ENCODE peak calls at places on chromosomes 1 and 21, in five cellular contexts. One of them, this sample, is unnamed.

GRCh38 chr1:235015291-235015990 is 113.2 kb downstream of the TOMM20 start:
- DNase-seq in choroid plexus epithelial cell: no peak
- DNase-seq in cardiac fibroblast: no peak
- DNase-seq in cardiac muscle cell: no peak
- DNase-seq in stomach: no peak
- DNase-seq in this sample: no peak

GRCh38 chr1:83928396-83928795 is 70.5 kb downstream of the TTLL7 start:
- DNase-seq in choroid plexus epithelial cell: no peak
- DNase-seq in cardiac fibroblast: peak
- DNase-seq in cardiac muscle cell: peak
- DNase-seq in stomach: no peak
- DNase-seq in this sample: no peak

GRCh38 chr21:37800496-37801061 is 115.7 kb downstream of the KCNJ6 start:
- DNase-seq in choroid plexus epithelial cell: peak
- DNase-seq in cardiac fibroblast: peak
- DNase-seq in cardiac muscle cell: peak
- DNase-seq in stomach: no peak
- DNase-seq in this sample: no peak

GRCh38 chr1:204564835-204565234 is 48.6 kb downstream of the MDM4 start:
- DNase-seq in choroid plexus epithelial cell: no peak
- DNase-seq in cardiac fibroblast: no peak
- DNase-seq in cardiac muscle cell: no peak
- DNase-seq in stomach: no peak
- DNase-seq in this sample: no peak

GRCh38 chr1:6424000-6424565 is 493 bp upstream of the ESPN start:
- DNase-seq in choroid plexus epithelial cell: no peak
- DNase-seq in cardiac fibroblast: no peak
- DNase-seq in cardiac muscle cell: no peak
- DNase-seq in stomach: no peak
- DNase-seq in this sample: no peak

GRCh38 chr1:164772635-164773034 is 213.7 kb downstream of the PBX1 start:
- DNase-seq in choroid plexus epithelial cell: peak
- DNase-seq in cardiac fibroblast: peak
- DNase-seq in cardiac muscle cell: peak
- DNase-seq in stomach: peak
- DNase-seq in this sample: no peak

GRCh38 chr1:28832966-28833365 is 21.0 kb downstream of the OPRD1 start:
- DNase-seq in choroid plexus epithelial cell: no peak
- DNase-seq in cardiac fibroblast: no peak
- DNase-seq in cardiac muscle cell: no peak
- DNase-seq in stomach: no peak
- DNase-seq in this sample: no peak

GRCh38 chr1:56409112-56409691 is 170.2 kb downstream of the PLPP3 start:
- DNase-seq in choroid plexus epithelial cell: no peak
- DNase-seq in cardiac fibroblast: no peak
- DNase-seq in cardiac muscle cell: no peak
- DNase-seq in stomach: peak
- DNase-seq in this sample: no peak

GRCh38 chr1:36083635-36084501 is at the start of gene TEKT2:
- DNase-seq in choroid plexus epithelial cell: peak
- DNase-seq in cardiac fibroblast: no peak
- DNase-seq in cardiac muscle cell: peak
- DNase-seq in stomach: no peak
- DNase-seq in this sample: peak

GRCh38 chr1:200960236-200960947 is 63.1 kb downstream of the KIF21B start:
- DNase-seq in choroid plexus epithelial cell: no peak
- DNase-seq in cardiac fibroblast: no peak
- DNase-seq in cardiac muscle cell: no peak
- DNase-seq in stomach: no peak
- DNase-seq in this sample: no peak

GRCh38 chr1:165598676-165599059 is 32.4 kb upstream of the MGST3 start:
- DNase-seq in choroid plexus epithelial cell: no peak
- DNase-seq in cardiac fibroblast: no peak
- DNase-seq in cardiac muscle cell: no peak
- DNase-seq in stomach: no peak
- DNase-seq in this sample: no peak

GRCh38 chr1:235047331-235047871 is 81.2 kb downstream of the TOMM20 start:
- DNase-seq in choroid plexus epithelial cell: peak
- DNase-seq in cardiac fibroblast: no peak
- DNase-seq in cardiac muscle cell: no peak
- DNase-seq in stomach: no peak
- DNase-seq in this sample: no peak

GRCh38 chr1:109980324-109981127 is 4.0 kb upstream of the AHCYL1 start:
- DNase-seq in choroid plexus epithelial cell: no peak
- DNase-seq in cardiac fibroblast: no peak
- DNase-seq in cardiac muscle cell: no peak
- DNase-seq in stomach: peak
- DNase-seq in this sample: no peak

GRCh38 chr21:19034041-19034440 is 630.5 kb upstream of the TMPRSS15 start:
- DNase-seq in choroid plexus epithelial cell: no peak
- DNase-seq in cardiac fibroblast: no peak
- DNase-seq in cardiac muscle cell: no peak
- DNase-seq in stomach: no peak
- DNase-seq in this sample: no peak

GRCh38 chr1:220217383-220217988 is 54.8 kb downstream of the RAB3GAP2 start:
- DNase-seq in choroid plexus epithelial cell: peak
- DNase-seq in cardiac fibroblast: peak
- DNase-seq in cardiac muscle cell: peak
- DNase-seq in stomach: no peak
- DNase-seq in this sample: no peak

DNA sequence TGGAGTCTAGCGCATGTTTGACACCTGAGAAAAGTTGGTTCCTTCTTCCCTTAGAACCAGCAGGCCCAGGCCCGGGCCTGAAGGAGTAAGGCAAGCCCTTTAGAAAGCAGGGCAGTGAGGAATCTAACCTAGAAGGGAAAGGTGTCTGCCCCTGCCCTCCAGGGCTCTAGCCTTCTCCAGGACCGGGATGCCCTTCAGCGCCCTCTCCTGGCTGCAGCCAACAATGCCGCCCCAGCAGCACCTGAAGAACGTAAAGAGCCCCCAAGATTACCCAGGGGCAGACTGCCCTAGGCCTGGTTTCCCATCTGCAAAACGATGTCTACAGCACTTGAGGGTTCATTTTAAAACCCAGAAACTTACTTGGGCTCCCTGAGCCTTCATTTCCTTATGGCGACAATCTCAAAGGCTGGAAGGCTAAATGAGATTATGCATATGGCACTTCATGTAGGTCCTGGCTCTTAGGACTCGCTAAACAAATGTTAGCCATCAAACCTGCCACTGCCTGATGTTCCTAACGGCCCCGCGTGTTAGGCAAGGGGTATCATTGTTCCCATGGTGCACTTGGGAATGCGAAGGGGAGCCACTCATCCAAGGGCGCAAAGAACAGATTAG is 106.7 kb upstream of the KLHDC7A start:
- DNase-seq in choroid plexus epithelial cell: no peak
- DNase-seq in cardiac fibroblast: no peak
- DNase-seq in cardiac muscle cell: no peak
- DNase-seq in stomach: no peak
- DNase-seq in this sample: peak
- TF ChIP-seq CTCF in choroid plexus epithelial cell: no peak
- TF ChIP-seq CTCF in cardiac fibroblast: no peak
- TF ChIP-seq CTCF in cardiac muscle cell: no peak
- TF ChIP-seq CTCF in stomach: no peak
- TF ChIP-seq CTCF in this sample: peak

GRCh38 chr1:41416552-41417334 is 55.5 kb downstream of the FOXO6 start:
- DNase-seq in choroid plexus epithelial cell: peak
- DNase-seq in cardiac fibroblast: peak
- DNase-seq in cardiac muscle cell: peak
- DNase-seq in stomach: peak
- DNase-seq in this sample: peak
- TF ChIP-seq CTCF in choroid plexus epithelial cell: peak
- TF ChIP-seq CTCF in cardiac fibroblast: peak
- TF ChIP-seq CTCF in cardiac muscle cell: peak
- TF ChIP-seq CTCF in stomach: peak
- TF ChIP-seq CTCF in this sample: peak

GRCh38 chr1:159771501-159771900 is 9.3 kb upstream of the DUSP23 start:
- DNase-seq in choroid plexus epithelial cell: no peak
- DNase-seq in cardiac fibroblast: no peak
- DNase-seq in cardiac muscle cell: no peak
- DNase-seq in stomach: no peak
- DNase-seq in this sample: no peak

GRCh38 chr1:159778266-159778665 is 2.5 kb upstream of the DUSP23 start:
- DNase-seq in choroid plexus epithelial cell: peak
- DNase-seq in cardiac fibroblast: peak
- DNase-seq in cardiac muscle cell: no peak
- DNase-seq in stomach: no peak
- DNase-seq in this sample: no peak

GRCh38 chr1:159774465-159774864 is 6.3 kb upstream of the DUSP23 start:
- DNase-seq in choroid plexus epithelial cell: no peak
- DNase-seq in cardiac fibroblast: no peak
- DNase-seq in cardiac muscle cell: no peak
- DNase-seq in stomach: no peak
- DNase-seq in this sample: no peak

GRCh38 chr1:159779403-159779851 is 1.3 kb upstream of the DUSP23 start:
- DNase-seq in choroid plexus epithelial cell: peak
- DNase-seq in cardiac fibroblast: peak
- DNase-seq in cardiac muscle cell: peak
- DNase-seq in stomach: no peak
- DNase-seq in this sample: no peak

DNA sequence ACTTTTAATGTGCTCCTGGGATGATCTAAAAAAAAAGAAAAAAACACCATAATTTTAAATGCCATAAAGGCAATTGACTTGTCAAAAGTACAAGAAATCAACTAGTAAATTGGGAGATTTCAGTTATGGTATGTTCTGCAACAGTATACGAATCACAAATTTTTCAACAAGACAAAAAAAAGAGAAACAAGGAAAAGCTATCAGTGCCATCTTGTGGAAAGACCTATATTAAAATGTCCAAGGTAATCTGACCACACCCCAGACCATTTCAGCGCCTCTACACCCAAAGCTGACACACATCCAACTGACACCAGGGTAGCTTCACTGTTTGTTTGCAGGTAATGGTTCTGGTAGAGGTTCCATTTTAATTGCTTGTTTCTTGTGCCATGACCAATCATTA is 5.0 kb upstream of the DUSP23 start:
- DNase-seq in choroid plexus epithelial cell: peak
- DNase-seq in cardiac fibroblast: peak
- DNase-seq in cardiac muscle cell: peak
- DNase-seq in stomach: no peak
- DNase-seq in this sample: no peak
- TF ChIP-seq CTCF in choroid plexus epithelial cell: no peak
- TF ChIP-seq CTCF in cardiac fibroblast: no peak
- TF ChIP-seq CTCF in cardiac muscle cell: peak
- TF ChIP-seq CTCF in stomach: no peak
- TF ChIP-seq CTCF in this sample: no peak

DNA sequence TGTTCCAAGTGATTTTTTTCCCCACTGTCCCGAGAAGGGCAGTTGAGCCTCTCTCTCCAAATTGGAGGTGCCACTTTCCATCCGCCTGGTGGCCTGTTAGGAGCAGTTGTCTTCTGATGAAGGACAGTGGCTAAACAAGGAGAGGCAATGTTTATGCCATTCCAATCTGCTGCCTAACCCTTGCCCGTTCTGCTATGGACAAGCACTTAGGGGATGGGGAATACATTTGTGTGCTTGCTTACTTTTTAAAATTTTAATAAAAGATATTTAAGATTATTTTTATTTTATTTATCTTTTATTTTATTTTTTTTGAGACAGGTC is 12.0 kb downstream of the COQ8A start:
- DNase-seq in choroid plexus epithelial cell: no peak
- DNase-seq in cardiac fibroblast: no peak
- DNase-seq in cardiac muscle cell: no peak
- DNase-seq in stomach: no peak
- DNase-seq in this sample: no peak
- TF ChIP-seq CTCF in choroid plexus epithelial cell: no peak
- TF ChIP-seq CTCF in cardiac fibroblast: no peak
- TF ChIP-seq CTCF in cardiac muscle cell: no peak
- TF ChIP-seq CTCF in stomach: no peak
- TF ChIP-seq CTCF in this sample: no peak

This sample was measured in glutamatergic neuron.